ENCODE peak calls at places on chromosomes 1 and 21, in seven cellular contexts. N is RWPE1, Q is anterior cingulate cortex, P is GM03348, B is occipital lobe, M is fibroblast of the conjunctiva, C is KBM-7. I is an unnamed sample.

GRCh38 chr1:163290025-163290610 is 31.6 kb upstream of the NUF2 start:
- DNase-seq in N (no peak), Q (no peak), P (peak; percentile 4), B (no peak), M (peak; percentile 47), C (no peak), I (no peak)

GRCh38 chr1:70462611-70463010 is 51.5 kb downstream of the CTH start:
- DNase-seq in N (no peak), Q (no peak), P (no peak), B (no peak), M (no peak), C (no peak), I (no peak)

GRCh38 chr1:181583598-181583997 is 100.3 kb downstream of the CACNA1E start:
- DNase-seq in N (no peak), Q (no peak), P (no peak), B (no peak), M (no peak), C (no peak), I (peak; percentile 8)

GRCh38 chr1:24413350-24414163 is at the start of gene STPG1:
- DNase-seq in N (peak; percentile 99), Q (peak; percentile 69), P (peak; percentile 98), B (peak; percentile 52), M (peak; percentile 65), C (peak; percentile 97), I (peak; percentile 66)

GRCh38 chr1:110618668-110619067 is 12.5 kb upstream of the KCNA2 start:
- DNase-seq in N (no peak), Q (no peak), P (no peak), B (no peak), M (no peak), C (no peak), I (no peak)

GRCh38 chr1:214425723-214426419 is 125.5 kb downstream of the PTPN14 start:
- DNase-seq in N (no peak), Q (no peak), P (no peak), B (no peak), M (no peak), C (no peak), I (no peak)

GRCh38 chr1:209323743-209324142 is 259.8 kb upstream of the CAMK1G start:
- DNase-seq in N (peak; percentile 62), Q (no peak), P (no peak), B (no peak), M (no peak), C (no peak), I (peak; percentile 81)

GRCh38 chr1:99700020-99700419 is 54.1 kb downstream of the PALMD start:
- DNase-seq in N (no peak), Q (no peak), P (no peak), B (no peak), M (no peak), C (no peak), I (no peak)

GRCh38 chr1:204670152-204670927 is 15.2 kb downstream of the LRRN2 start:
- DNase-seq in N (no peak), Q (no peak), P (peak; percentile 63), B (no peak), M (peak; percentile 2), C (no peak), I (peak; percentile 21)

GRCh38 chr21:27648560-27648959 is 681.7 kb upstream of the ADAMTS5 start:
- DNase-seq in N (peak; percentile 16), Q (no peak), P (peak; percentile 54), B (no peak), M (peak; percentile 60), C (no peak), I (peak; percentile 69)

GRCh38 chr21:46158666-46159300 is 3.4 kb upstream of the FTCD start:
- DNase-seq in N (no peak), Q (no peak), P (no peak), B (no peak), M (no peak), C (no peak), I (no peak)

GRCh38 chr21:41112740-41113692 is 54.9 kb upstream of the BACE2 start:
- DNase-seq in N (no peak), Q (no peak), P (peak; percentile 79), B (no peak), M (peak; percentile 46), C (peak; percentile 51), I (peak; percentile 97)

GRCh38 chr1:168697376-168697775 is 31.6 kb downstream of the DPT start:
- DNase-seq in N (no peak), Q (no peak), P (peak; percentile 14), B (no peak), M (no peak), C (no peak), I (no peak)

GRCh38 chr1:7269525-7269924 is 484.3 kb downstream of the CAMTA1 start:
- DNase-seq in N (no peak), Q (no peak), P (no peak), B (no peak), M (no peak), C (no peak), I (no peak)

GRCh38 chr1:41416552-41417334 is 55.5 kb downstream of the FOXO6 start:
- DNase-seq in N (peak; percentile 67), Q (peak; percentile 14), P (peak; percentile 92), B (peak; percentile 28), M (peak; percentile 61), C (peak; percentile 73), I (no peak)

GRCh38 chr1:155195201-155196102 is 12.2 kb downstream of the THBS3 start:
- DNase-seq in N (no peak), Q (no peak), P (peak; percentile 42), B (no peak), M (no peak), C (no peak), I (no peak)

GRCh38 chr1:224880593-224881307 is 48.7 kb upstream of the DNAH14 start:
- DNase-seq in N (no peak), Q (no peak), P (no peak), B (no peak), M (no peak), C (no peak), I (no peak)

GRCh38 chr1:69475021-69475420 is 92.7 kb upstream of the LRRC7 start:
- DNase-seq in N (peak; percentile 27), Q (no peak), P (no peak), B (no peak), M (no peak), C (no peak), I (peak; percentile 96)

GRCh38 chr1:177915641-177916040 is 54.2 kb downstream of the SEC16B start:
- DNase-seq in N (peak; percentile 56), Q (no peak), P (no peak), B (no peak), M (no peak), C (no peak), I (peak; percentile 69)

GRCh38 chr1:226069818-226070489 is 7.4 kb downstream of the H3-3A start:
- DNase-seq in N (no peak), Q (no peak), P (no peak), B (no peak), M (no peak), C (no peak), I (no peak)

GRCh38 chr1:41783189-41783639 is 135.5 kb downstream of the HIVEP3 start:
- DNase-seq in N (peak; percentile 92), Q (no peak), P (peak; percentile 87), B (peak; percentile 63), M (peak; percentile 47), C (no peak), I (peak; percentile 77)

GRCh38 chr1:168755800-168756418 is 26.9 kb upstream of the DPT start:
- DNase-seq in N (no peak), Q (no peak), P (no peak), B (no peak), M (no peak), C (no peak), I (no peak)

GRCh38 chr1:156438278-156438987 is 62.1 kb downstream of the MEF2D start:
- DNase-seq in N (no peak), Q (no peak), P (no peak), B (no peak), M (no peak), C (no peak), I (no peak)

GRCh38 chr1:67367370-67368345 is 60.0 kb downstream of the IL12RB2 start:
- DNase-seq in N (no peak), Q (no peak), P (no peak), B (no peak), M (no peak), C (no peak), I (no peak)

GRCh38 chr1:221440658-221441057 is 301.2 kb downstream of the DUSP10 start:
- DNase-seq in N (no peak), Q (no peak), P (peak; percentile 12), B (no peak), M (no peak), C (peak; percentile 24), I (peak; percentile 62)

GRCh38 chr1:47761201-47761930 is 235.8 kb downstream of the TRABD2B start:
- DNase-seq in N (no peak), Q (no peak), P (no peak), B (no peak), M (no peak), C (no peak), I (no peak)

GRCh38 chr1:100622037-100622436 is 84.1 kb downstream of the GPR88 start:
- DNase-seq in N (peak; percentile 49), Q (no peak), P (peak; percentile 76), B (no peak), M (peak; percentile 92), C (no peak), I (peak; percentile 60)

GRCh38 chr1:207825719-207826556 is 74.1 kb downstream of the CD46 start:
- DNase-seq in N (no peak), Q (no peak), P (no peak), B (no peak), M (no peak), C (peak; percentile 92), I (no peak)

I was measured in foreskin keratinocyte.